ENCODE peak calls at places on chromosomes 7 and 10, in nine cellular contexts. J is HEK293T, E is activated gamma-delta T cell, A is NAMALWA, O is left lung, W is epithelial cell of esophagus, G is heart right ventricle, V is SK-N-MC, X is NCI-H2107. K is an unnamed sample.

GRCh38 chr10:110661292-110661691 is 17.2 kb downstream of the RBM20 start:
- DNase-seq in X (no peak), J (no peak), V (no peak), G (no peak), W (no peak), O (no peak), A (no peak), E (no peak), K (no peak)

GRCh38 chr10:13865758-13866491 is 279.2 kb downstream of the PRPF18 start:
- DNase-seq in O (no peak), E (no peak), J (no peak), X (no peak), G (peak), V (no peak), W (peak), A (no peak), K (peak)

GRCh38 chr7:100003711-100004661 is 11.4 kb upstream of the ZKSCAN1 start:
- DNase-seq in G (no peak), J (no peak), W (no peak), V (no peak), O (peak), X (no peak), A (no peak), E (no peak), K (no peak)

GRCh38 chr7:130986271-130986690 is 252.3 kb upstream of the KLF14 start:
- DNase-seq in A (no peak), W (no peak), J (no peak), E (no peak), O (no peak), X (no peak), G (peak), V (no peak), K (no peak)

GRCh38 chr7:139118803-139119485 is 9.4 kb upstream of the ZC3HAV1 start:
- DNase-seq in A (peak), G (no peak), J (peak), E (no peak), V (no peak), O (no peak), W (no peak), X (no peak), K (no peak)

GRCh38 chr7:5633161-5634106 is 148.0 kb downstream of the RNF216 start:
- DNase-seq in G (no peak), V (no peak), X (no peak), J (no peak), W (no peak), A (no peak), O (no peak), E (no peak), K (no peak)

GRCh38 chr10:29955308-29955935 is 104.0 kb downstream of the JCAD start:
- DNase-seq in J (no peak), A (no peak), W (peak), G (no peak), V (peak), O (no peak), E (no peak), X (no peak), K (no peak)

GRCh38 chr7:111164442-111164841 is 73.5 kb downstream of the LRRN3 start:
- DNase-seq in O (no peak), G (no peak), E (no peak), J (no peak), W (no peak), A (no peak), X (no peak), V (no peak), K (peak)

GRCh38 chr10:110311357-110311949 is 6.7 kb upstream of the SMNDC1 start:
- DNase-seq in A (peak), V (no peak), J (peak), G (peak), X (no peak), W (peak), E (no peak), O (no peak), K (peak)

GRCh38 chr7:112108984-112109383 is 97.2 kb downstream of the DOCK4 start:
- DNase-seq in A (no peak), O (no peak), G (no peak), E (no peak), J (no peak), V (no peak), W (no peak), X (no peak), K (no peak)

GRCh38 chr10:120732067-120732466 is 119.1 kb upstream of the WDR11 start:
- DNase-seq in V (no peak), O (no peak), W (peak), J (no peak), G (no peak), X (no peak), E (no peak), A (no peak), K (no peak)

GRCh38 chr10:8998751-8999150 is 944.3 kb downstream of the GATA3 start:
- DNase-seq in O (no peak), W (no peak), V (no peak), A (no peak), G (no peak), X (no peak), E (no peak), J (no peak), K (no peak)

GRCh38 chr10:59363446-59363958 is 1.2 kb upstream of the FAM13C start:
- DNase-seq in A (no peak), G (no peak), V (no peak), X (no peak), E (no peak), J (no peak), W (no peak), O (no peak), K (no peak)

GRCh38 chr7:110307776-110308175 is 783.2 kb upstream of the LRRN3 start:
- DNase-seq in A (no peak), E (no peak), X (no peak), J (no peak), G (no peak), V (no peak), W (peak), O (no peak), K (no peak)

GRCh38 chr10:11830836-11831519 is 7.8 kb downstream of the PROSER2 start:
- DNase-seq in O (no peak), J (no peak), A (no peak), G (no peak), V (no peak), W (peak), E (no peak), X (no peak), K (no peak)

GRCh38 chr10:93596539-93596938 is 4.5 kb downstream of the RBP4 start:
- DNase-seq in A (no peak), V (no peak), X (no peak), J (no peak), G (no peak), O (no peak), E (no peak), W (no peak), K (no peak)

GRCh38 chr10:95411635-95412034 is 120.8 kb upstream of the PDLIM1 start:
- DNase-seq in W (no peak), J (no peak), A (no peak), X (no peak), V (no peak), G (no peak), O (no peak), E (no peak), K (no peak)

GRCh38 chr10:103618575-103619423 is 125.3 kb downstream of the NEURL1 start:
- DNase-seq in X (no peak), E (no peak), A (no peak), V (no peak), O (peak), W (no peak), G (peak), J (no peak), K (peak)

GRCh38 chr10:27225642-27226257 is 14.8 kb downstream of the ACBD5 start:
- DNase-seq in A (no peak), X (no peak), O (no peak), V (no peak), E (no peak), W (no peak), J (no peak), G (no peak), K (no peak)

GRCh38 chr7:43039346-43039745 is 73.1 kb upstream of the HECW1 start:
- DNase-seq in V (peak), J (no peak), G (no peak), O (no peak), W (no peak), A (no peak), E (no peak), X (no peak), K (no peak)

GRCh38 chr7:129713544-129713943 is 102.0 kb downstream of the NRF1 start:
- DNase-seq in G (no peak), J (no peak), X (no peak), E (no peak), O (no peak), V (no peak), A (no peak), W (no peak), K (no peak)

GRCh38 chr10:47137311-47137851 is 162.6 kb upstream of the GDF10 start:
- DNase-seq in V (no peak), A (no peak), X (no peak), J (no peak), O (no peak), E (no peak), W (peak), G (no peak), K (no peak)

GRCh38 chr7:44150466-44150832 is 9.3 kb upstream of the MYL7 start:
- DNase-seq in G (no peak), X (no peak), V (no peak), J (no peak), A (peak), O (no peak), W (no peak), E (no peak), K (no peak)

GRCh38 chr7:50631100-50631499 is 65.9 kb upstream of the DDC start:
- DNase-seq in E (no peak), W (no peak), O (no peak), G (no peak), V (no peak), X (no peak), J (no peak), A (no peak), K (no peak)